ENCODE peak calls at places on chromosomes 1 and 21, in five cellular contexts. One of them, this sample, is unnamed.
A peak's percentile ranks its signal among the peaks of the same experiment; 100 is the strongest.

GRCh38 chr1:177023710-177024109 is 140.8 kb downstream of the ASTN1 start:
- DNase-seq in GM12891: no peak
- DNase-seq in HEK293T: no peak
- DNase-seq in stimulated activated CD8-positive, alpha-beta memory T cell treated with anti-CD3 and anti-CD28 coated beads, Interleukin-4, amount 100 ng/mL, for 1 hour: no peak
- DNase-seq in lower lobe of right lung: no peak
- DNase-seq in this sample: no peak

GRCh38 chr1:97461782-97462181 is 459.1 kb downstream of the DPYD start:
- DNase-seq in GM12891: no peak
- DNase-seq in HEK293T: no peak
- DNase-seq in stimulated activated CD8-positive, alpha-beta memory T cell treated with anti-CD3 and anti-CD28 coated beads, Interleukin-4, amount 100 ng/mL, for 1 hour: no peak
- DNase-seq in lower lobe of right lung: no peak
- DNase-seq in this sample: no peak

GRCh38 chr1:59156031-59156430 is 140.9 kb upstream of the FGGY start:
- DNase-seq in GM12891: no peak
- DNase-seq in HEK293T: no peak
- DNase-seq in stimulated activated CD8-positive, alpha-beta memory T cell treated with anti-CD3 and anti-CD28 coated beads, Interleukin-4, amount 100 ng/mL, for 1 hour: no peak
- DNase-seq in lower lobe of right lung: no peak
- DNase-seq in this sample: no peak

GRCh38 chr1:181479137-181479745 is 4.1 kb upstream of the CACNA1E start:
- DNase-seq in GM12891: no peak
- DNase-seq in HEK293T: peak; percentile 79
- DNase-seq in stimulated activated CD8-positive, alpha-beta memory T cell treated with anti-CD3 and anti-CD28 coated beads, Interleukin-4, amount 100 ng/mL, for 1 hour: no peak
- DNase-seq in lower lobe of right lung: peak; percentile 53
- DNase-seq in this sample: no peak

GRCh38 chr1:9792156-9793042 is 31.4 kb downstream of the CLSTN1 start:
- DNase-seq in GM12891: no peak
- DNase-seq in HEK293T: peak; percentile 68
- DNase-seq in stimulated activated CD8-positive, alpha-beta memory T cell treated with anti-CD3 and anti-CD28 coated beads, Interleukin-4, amount 100 ng/mL, for 1 hour: no peak
- DNase-seq in lower lobe of right lung: no peak
- DNase-seq in this sample: no peak

GRCh38 chr1:8017495-8018310 is 8.4 kb downstream of the ERRFI1 start:
- DNase-seq in GM12891: no peak
- DNase-seq in HEK293T: no peak
- DNase-seq in stimulated activated CD8-positive, alpha-beta memory T cell treated with anti-CD3 and anti-CD28 coated beads, Interleukin-4, amount 100 ng/mL, for 1 hour: no peak
- DNase-seq in lower lobe of right lung: no peak
- DNase-seq in this sample: no peak

GRCh38 chr1:27602510-27603319 is 1.2 kb downstream of the AHDC1 start:
- DNase-seq in GM12891: no peak
- DNase-seq in HEK293T: peak; percentile 57
- DNase-seq in stimulated activated CD8-positive, alpha-beta memory T cell treated with anti-CD3 and anti-CD28 coated beads, Interleukin-4, amount 100 ng/mL, for 1 hour: no peak
- DNase-seq in lower lobe of right lung: peak; percentile 69
- DNase-seq in this sample: peak; percentile 90

GRCh38 chr1:53734650-53735211 is 4.2 kb downstream of the GLIS1 start:
- DNase-seq in GM12891: no peak
- DNase-seq in HEK293T: no peak
- DNase-seq in stimulated activated CD8-positive, alpha-beta memory T cell treated with anti-CD3 and anti-CD28 coated beads, Interleukin-4, amount 100 ng/mL, for 1 hour: no peak
- DNase-seq in lower lobe of right lung: no peak
- DNase-seq in this sample: no peak

GRCh38 chr21:44818636-44819011 is 762 bp upstream of the SUMO3 start:
- DNase-seq in GM12891: no peak
- DNase-seq in HEK293T: no peak
- DNase-seq in stimulated activated CD8-positive, alpha-beta memory T cell treated with anti-CD3 and anti-CD28 coated beads, Interleukin-4, amount 100 ng/mL, for 1 hour: no peak
- DNase-seq in lower lobe of right lung: no peak
- DNase-seq in this sample: peak; percentile 87

GRCh38 chr21:31604591-31605190 is 54.8 kb upstream of the SOD1 start:
- DNase-seq in GM12891: peak; percentile 40
- DNase-seq in HEK293T: peak; percentile 77
- DNase-seq in stimulated activated CD8-positive, alpha-beta memory T cell treated with anti-CD3 and anti-CD28 coated beads, Interleukin-4, amount 100 ng/mL, for 1 hour: peak; percentile 62
- DNase-seq in lower lobe of right lung: peak; percentile 76
- DNase-seq in this sample: peak; percentile 82

GRCh38 chr1:67650061-67650460 is 34.9 kb upstream of the GADD45A start:
- DNase-seq in GM12891: no peak
- DNase-seq in HEK293T: no peak
- DNase-seq in stimulated activated CD8-positive, alpha-beta memory T cell treated with anti-CD3 and anti-CD28 coated beads, Interleukin-4, amount 100 ng/mL, for 1 hour: no peak
- DNase-seq in lower lobe of right lung: no peak
- DNase-seq in this sample: no peak

GRCh38 chr1:7487756-7488474 is 283.2 kb upstream of the VAMP3 start:
- DNase-seq in GM12891: no peak
- DNase-seq in HEK293T: no peak
- DNase-seq in stimulated activated CD8-positive, alpha-beta memory T cell treated with anti-CD3 and anti-CD28 coated beads, Interleukin-4, amount 100 ng/mL, for 1 hour: no peak
- DNase-seq in lower lobe of right lung: no peak
- DNase-seq in this sample: no peak

GRCh38 chr21:38291875-38292274 is 35.1 kb downstream of the KCNJ15 start:
- DNase-seq in GM12891: no peak
- DNase-seq in HEK293T: no peak
- DNase-seq in stimulated activated CD8-positive, alpha-beta memory T cell treated with anti-CD3 and anti-CD28 coated beads, Interleukin-4, amount 100 ng/mL, for 1 hour: no peak
- DNase-seq in lower lobe of right lung: no peak
- DNase-seq in this sample: no peak

GRCh38 chr21:22575165-22575584 is 1577.0 kb downstream of the NCAM2 start:
- DNase-seq in GM12891: no peak
- DNase-seq in HEK293T: peak; percentile 59
- DNase-seq in stimulated activated CD8-positive, alpha-beta memory T cell treated with anti-CD3 and anti-CD28 coated beads, Interleukin-4, amount 100 ng/mL, for 1 hour: no peak
- DNase-seq in lower lobe of right lung: no peak
- DNase-seq in this sample: no peak

GRCh38 chr1:218658899-218659298 is 313.8 kb downstream of the TGFB2 start:
- DNase-seq in GM12891: no peak
- DNase-seq in HEK293T: no peak
- DNase-seq in stimulated activated CD8-positive, alpha-beta memory T cell treated with anti-CD3 and anti-CD28 coated beads, Interleukin-4, amount 100 ng/mL, for 1 hour: no peak
- DNase-seq in lower lobe of right lung: no peak
- DNase-seq in this sample: no peak

This sample was measured in kidney.